ENCODE peak calls at places on chromosomes 1 and 21, in five cellular contexts. One of them, this sample, is unnamed.

GRCh38 chr1:154999651-155000474 is 2.7 kb upstream of the ZBTB7B start:
- DNase-seq in glomerular endothelial cell: no peak
- DNase-seq in NB4: peak
- DNase-seq in ovary: no peak
- DNase-seq in NCI-H748 treated with DMSO at 0.1 percent for 48 hours: no peak
- DNase-seq in this sample: no peak

GRCh38 chr1:92755541-92756351 is 29.2 kb downstream of the EVI5 start:
- DNase-seq in glomerular endothelial cell: no peak
- DNase-seq in NB4: no peak
- DNase-seq in ovary: peak
- DNase-seq in NCI-H748 treated with DMSO at 0.1 percent for 48 hours: no peak
- DNase-seq in this sample: peak

GRCh38 chr1:33306561-33307493 is 14.1 kb downstream of the A3GALT2 start:
- DNase-seq in glomerular endothelial cell: no peak
- DNase-seq in NB4: no peak
- DNase-seq in ovary: peak
- DNase-seq in NCI-H748 treated with DMSO at 0.1 percent for 48 hours: no peak
- DNase-seq in this sample: peak

GRCh38 chr1:168488153-168488552 is 55.6 kb downstream of the XCL2 start:
- DNase-seq in glomerular endothelial cell: no peak
- DNase-seq in NB4: no peak
- DNase-seq in ovary: peak
- DNase-seq in NCI-H748 treated with DMSO at 0.1 percent for 48 hours: no peak
- DNase-seq in this sample: peak

GRCh38 chr1:27755286-27755685 is 17.7 kb upstream of the STX12 start:
- DNase-seq in glomerular endothelial cell: no peak
- DNase-seq in NB4: no peak
- DNase-seq in ovary: peak
- DNase-seq in NCI-H748 treated with DMSO at 0.1 percent for 48 hours: no peak
- DNase-seq in this sample: no peak

GRCh38 chr21:26449161-26449560 is 123.9 kb downstream of the CYYR1 start:
- DNase-seq in glomerular endothelial cell: no peak
- DNase-seq in NB4: no peak
- DNase-seq in ovary: no peak
- DNase-seq in NCI-H748 treated with DMSO at 0.1 percent for 48 hours: no peak
- DNase-seq in this sample: no peak

GRCh38 chr1:66450847-66451246 is 83.1 kb upstream of the SGIP1 start:
- DNase-seq in glomerular endothelial cell: no peak
- DNase-seq in NB4: no peak
- DNase-seq in ovary: no peak
- DNase-seq in NCI-H748 treated with DMSO at 0.1 percent for 48 hours: no peak
- DNase-seq in this sample: no peak

GRCh38 chr1:53766766-53767409 is 27.9 kb upstream of the GLIS1 start:
- DNase-seq in glomerular endothelial cell: peak
- DNase-seq in NB4: no peak
- DNase-seq in ovary: no peak
- DNase-seq in NCI-H748 treated with DMSO at 0.1 percent for 48 hours: no peak
- DNase-seq in this sample: no peak

GRCh38 chr1:39675220-39675619 is 3.3 kb upstream of the NT5C1A start:
- DNase-seq in glomerular endothelial cell: no peak
- DNase-seq in NB4: no peak
- DNase-seq in ovary: no peak
- DNase-seq in NCI-H748 treated with DMSO at 0.1 percent for 48 hours: no peak
- DNase-seq in this sample: no peak

GRCh38 chr1:199463521-199464127 is 563.9 kb upstream of the NR5A2 start:
- DNase-seq in glomerular endothelial cell: peak
- DNase-seq in NB4: peak
- DNase-seq in ovary: no peak
- DNase-seq in NCI-H748 treated with DMSO at 0.1 percent for 48 hours: peak
- DNase-seq in this sample: no peak

GRCh38 chr1:45093334-45093733 is 81.3 kb downstream of the UROD start:
- DNase-seq in glomerular endothelial cell: no peak
- DNase-seq in NB4: no peak
- DNase-seq in ovary: no peak
- DNase-seq in NCI-H748 treated with DMSO at 0.1 percent for 48 hours: no peak
- DNase-seq in this sample: no peak

GRCh38 chr1:41498809-41499208 is 14.3 kb upstream of the EDN2 start:
- DNase-seq in glomerular endothelial cell: no peak
- DNase-seq in NB4: no peak
- DNase-seq in ovary: peak
- DNase-seq in NCI-H748 treated with DMSO at 0.1 percent for 48 hours: no peak
- DNase-seq in this sample: peak

GRCh38 chr1:224503161-224504118 is 68.8 kb upstream of the WDR26 start:
- DNase-seq in glomerular endothelial cell: no peak
- DNase-seq in NB4: peak
- DNase-seq in ovary: peak
- DNase-seq in NCI-H748 treated with DMSO at 0.1 percent for 48 hours: peak
- DNase-seq in this sample: peak

GRCh38 chr1:6330410-6330827 is 63.1 kb downstream of the ACOT7 start:
- DNase-seq in glomerular endothelial cell: no peak
- DNase-seq in NB4: no peak
- DNase-seq in ovary: no peak
- DNase-seq in NCI-H748 treated with DMSO at 0.1 percent for 48 hours: no peak
- DNase-seq in this sample: no peak

GRCh38 chr1:18137759-18138345 is 30.3 kb downstream of the IGSF21 start:
- DNase-seq in glomerular endothelial cell: no peak
- DNase-seq in NB4: no peak
- DNase-seq in ovary: no peak
- DNase-seq in NCI-H748 treated with DMSO at 0.1 percent for 48 hours: no peak
- DNase-seq in this sample: no peak

This sample was measured in aorta.